ENCODE peak calls at places on chromosomes 7 and 10, in four cellular contexts. One of them, this sample, is unnamed.

GRCh38 chr10:44647473-44647872 is 262.6 kb upstream of the CXCL12 start:
- DNase-seq in RPMI8226: no peak
- DNase-seq in NCI-H1694 treated with DMSO at 0.1 percent for 48 hours: no peak
- DNase-seq in caudate nucleus: no peak
- DNase-seq in this sample: no peak

GRCh38 chr10:100185364-100186252 is at the start of gene ERLIN1:
- DNase-seq in caudate nucleus: peak
- DNase-seq in NCI-H1694 treated with DMSO at 0.1 percent for 48 hours: peak
- DNase-seq in RPMI8226: peak
- DNase-seq in this sample: peak

GRCh38 chr10:70681731-70682005 is 9.4 kb downstream of the ADAMTS14 start:
- DNase-seq in RPMI8226: no peak
- DNase-seq in NCI-H1694 treated with DMSO at 0.1 percent for 48 hours: no peak
- DNase-seq in caudate nucleus: no peak
- DNase-seq in this sample: no peak

GRCh38 chr10:48695636-48696534 is 11.2 kb downstream of the WDFY4 start:
- DNase-seq in caudate nucleus: no peak
- DNase-seq in RPMI8226: no peak
- DNase-seq in NCI-H1694 treated with DMSO at 0.1 percent for 48 hours: no peak
- DNase-seq in this sample: no peak

GRCh38 chr7:94374231-94374630 is 20.5 kb upstream of the COL1A2 start:
- DNase-seq in RPMI8226: no peak
- DNase-seq in NCI-H1694 treated with DMSO at 0.1 percent for 48 hours: no peak
- DNase-seq in caudate nucleus: no peak
- DNase-seq in this sample: peak

GRCh38 chr7:95715274-95715673 is 57.1 kb upstream of the DYNC1I1 start:
- DNase-seq in caudate nucleus: no peak
- DNase-seq in NCI-H1694 treated with DMSO at 0.1 percent for 48 hours: no peak
- DNase-seq in RPMI8226: no peak
- DNase-seq in this sample: no peak

GRCh38 chr7:92749327-92749730 is 87.0 kb downstream of the CDK6 start:
- DNase-seq in NCI-H1694 treated with DMSO at 0.1 percent for 48 hours: no peak
- DNase-seq in caudate nucleus: no peak
- DNase-seq in RPMI8226: no peak
- DNase-seq in this sample: no peak

GRCh38 chr7:130912910-130913720 is 179.1 kb upstream of the KLF14 start:
- DNase-seq in RPMI8226: peak
- DNase-seq in NCI-H1694 treated with DMSO at 0.1 percent for 48 hours: no peak
- DNase-seq in caudate nucleus: no peak
- DNase-seq in this sample: no peak

GRCh38 chr10:99595770-99596465 is 24.3 kb downstream of the SLC25A28 start:
- DNase-seq in RPMI8226: no peak
- DNase-seq in caudate nucleus: no peak
- DNase-seq in NCI-H1694 treated with DMSO at 0.1 percent for 48 hours: no peak
- DNase-seq in this sample: no peak

GRCh38 chr10:31760674-31761081 is 168.0 kb downstream of the ARHGAP12 start:
- DNase-seq in caudate nucleus: no peak
- DNase-seq in NCI-H1694 treated with DMSO at 0.1 percent for 48 hours: no peak
- DNase-seq in RPMI8226: no peak
- DNase-seq in this sample: no peak

GRCh38 chr7:120168066-120168465 is 104.9 kb upstream of the KCND2 start:
- DNase-seq in caudate nucleus: no peak
- DNase-seq in RPMI8226: no peak
- DNase-seq in NCI-H1694 treated with DMSO at 0.1 percent for 48 hours: no peak
- DNase-seq in this sample: no peak

GRCh38 chr10:119658274-119658673 is 7.1 kb downstream of the BAG3 start:
- DNase-seq in NCI-H1694 treated with DMSO at 0.1 percent for 48 hours: no peak
- DNase-seq in caudate nucleus: no peak
- DNase-seq in RPMI8226: no peak
- DNase-seq in this sample: no peak

GRCh38 chr10:118725784-118726507 is 28.8 kb downstream of the CACUL1 start:
- DNase-seq in caudate nucleus: no peak
- DNase-seq in RPMI8226: no peak
- DNase-seq in NCI-H1694 treated with DMSO at 0.1 percent for 48 hours: no peak
- DNase-seq in this sample: no peak

GRCh38 chr7:122791959-122792545 is 89.3 kb upstream of the RNF148 start:
- DNase-seq in caudate nucleus: no peak
- DNase-seq in NCI-H1694 treated with DMSO at 0.1 percent for 48 hours: no peak
- DNase-seq in RPMI8226: no peak
- DNase-seq in this sample: no peak

This sample was measured in DMS 273 treated with DMSO at 0.1 percent for 48 hours.